ENCODE peak calls at places on chromosomes 1 and 21, in eight cellular contexts. One of them, this sample, is unnamed.

GRCh38 chr1:175124842-175125241 is 57.2 kb downstream of the TNN start:
- DNase-seq in HCT116: no peak
- DNase-seq in body of pancreas: no peak
- DNase-seq in right cardiac atrium: no peak
- DNase-seq in heart left ventricle: no peak
- DNase-seq in iPS-NIHi11: no peak
- DNase-seq in effector CD4-positive, alpha-beta T cell: no peak
- DNase-seq in OCI-LY7: no peak
- DNase-seq in this sample: no peak

GRCh38 chr1:182580736-182581135 is 8.3 kb downstream of the RNASEL start:
- DNase-seq in HCT116: no peak
- DNase-seq in body of pancreas: no peak
- DNase-seq in right cardiac atrium: no peak
- DNase-seq in heart left ventricle: no peak
- DNase-seq in iPS-NIHi11: no peak
- DNase-seq in effector CD4-positive, alpha-beta T cell: no peak
- DNase-seq in OCI-LY7: no peak
- DNase-seq in this sample: no peak

GRCh38 chr1:222594789-222595188 is 5.1 kb upstream of the TAF1A start:
- DNase-seq in HCT116: no peak
- DNase-seq in body of pancreas: no peak
- DNase-seq in right cardiac atrium: no peak
- DNase-seq in heart left ventricle: no peak
- DNase-seq in iPS-NIHi11: no peak
- DNase-seq in effector CD4-positive, alpha-beta T cell: no peak
- DNase-seq in OCI-LY7: no peak
- DNase-seq in this sample: no peak

GRCh38 chr1:247417786-247418185 is 1.8 kb downstream of the NLRP3 start:
- DNase-seq in HCT116: no peak
- DNase-seq in body of pancreas: no peak
- DNase-seq in right cardiac atrium: no peak
- DNase-seq in heart left ventricle: no peak
- DNase-seq in iPS-NIHi11: no peak
- DNase-seq in effector CD4-positive, alpha-beta T cell: no peak
- DNase-seq in OCI-LY7: no peak
- DNase-seq in this sample: no peak

GRCh38 chr21:41777934-41778815 is 11.3 kb upstream of the RIPK4 start:
- DNase-seq in HCT116: peak; percentile 84
- DNase-seq in body of pancreas: peak; percentile 97
- DNase-seq in right cardiac atrium: peak; percentile 90
- DNase-seq in heart left ventricle: peak; percentile 76
- DNase-seq in iPS-NIHi11: peak; percentile 81
- DNase-seq in effector CD4-positive, alpha-beta T cell: no peak
- DNase-seq in OCI-LY7: peak; percentile 28
- DNase-seq in this sample: no peak

GRCh38 chr1:5892370-5892769 is 99.9 kb downstream of the NPHP4 start:
- DNase-seq in HCT116: no peak
- DNase-seq in body of pancreas: no peak
- DNase-seq in right cardiac atrium: no peak
- DNase-seq in heart left ventricle: no peak
- DNase-seq in iPS-NIHi11: no peak
- DNase-seq in effector CD4-positive, alpha-beta T cell: no peak
- DNase-seq in OCI-LY7: no peak
- DNase-seq in this sample: no peak

GRCh38 chr1:19009882-19010321 is 53.4 kb upstream of the IFFO2 start:
- DNase-seq in HCT116: peak; percentile 54
- DNase-seq in body of pancreas: peak; percentile 49
- DNase-seq in right cardiac atrium: no peak
- DNase-seq in heart left ventricle: no peak
- DNase-seq in iPS-NIHi11: peak; percentile 42
- DNase-seq in effector CD4-positive, alpha-beta T cell: no peak
- DNase-seq in OCI-LY7: no peak
- DNase-seq in this sample: no peak

GRCh38 chr21:26099610-26100219 is 70.9 kb downstream of the APP start:
- DNase-seq in HCT116: no peak
- DNase-seq in body of pancreas: no peak
- DNase-seq in right cardiac atrium: no peak
- DNase-seq in heart left ventricle: no peak
- DNase-seq in iPS-NIHi11: no peak
- DNase-seq in effector CD4-positive, alpha-beta T cell: no peak
- DNase-seq in OCI-LY7: no peak
- DNase-seq in this sample: no peak

GRCh38 chr1:89687254-89687653 is 54.3 kb downstream of the LRRC8C start:
- DNase-seq in HCT116: no peak
- DNase-seq in body of pancreas: no peak
- DNase-seq in right cardiac atrium: no peak
- DNase-seq in heart left ventricle: no peak
- DNase-seq in iPS-NIHi11: no peak
- DNase-seq in effector CD4-positive, alpha-beta T cell: no peak
- DNase-seq in OCI-LY7: no peak
- DNase-seq in this sample: no peak

GRCh38 chr1:63537940-63538339 is 14.6 kb downstream of the EFCAB7 start:
- DNase-seq in HCT116: no peak
- DNase-seq in body of pancreas: no peak
- DNase-seq in right cardiac atrium: no peak
- DNase-seq in heart left ventricle: no peak
- DNase-seq in iPS-NIHi11: no peak
- DNase-seq in effector CD4-positive, alpha-beta T cell: no peak
- DNase-seq in OCI-LY7: peak; percentile 28
- DNase-seq in this sample: no peak

GRCh38 chr21:33063907-33064622 is 5.9 kb upstream of the OLIG1 start:
- DNase-seq in HCT116: no peak
- DNase-seq in body of pancreas: no peak
- DNase-seq in right cardiac atrium: no peak
- DNase-seq in heart left ventricle: no peak
- DNase-seq in iPS-NIHi11: peak; percentile 50
- DNase-seq in effector CD4-positive, alpha-beta T cell: no peak
- DNase-seq in OCI-LY7: no peak
- DNase-seq in this sample: no peak

GRCh38 chr1:7675431-7676273 is 95.4 kb upstream of the VAMP3 start:
- DNase-seq in HCT116: no peak
- DNase-seq in body of pancreas: no peak
- DNase-seq in right cardiac atrium: peak; percentile 7
- DNase-seq in heart left ventricle: no peak
- DNase-seq in iPS-NIHi11: no peak
- DNase-seq in effector CD4-positive, alpha-beta T cell: no peak
- DNase-seq in OCI-LY7: no peak
- DNase-seq in this sample: no peak

GRCh38 chr1:19074902-19075721 is 118.6 kb upstream of the IFFO2 start:
- DNase-seq in HCT116: no peak
- DNase-seq in body of pancreas: peak; percentile 75
- DNase-seq in right cardiac atrium: no peak
- DNase-seq in heart left ventricle: no peak
- DNase-seq in iPS-NIHi11: no peak
- DNase-seq in effector CD4-positive, alpha-beta T cell: no peak
- DNase-seq in OCI-LY7: no peak
- DNase-seq in this sample: no peak

This sample was measured in T-helper 22 cell.